ENCODE peak calls at places on chromosomes 1 and 21, in seven cellular contexts. P is thoracic aorta, Z is brain microvascular endothelial cell, V is GM10248, Q is Calu3, B is right lobe of liver, M is RWPE1. N is an unnamed sample.

GRCh38 chr1:245516178-245516829 is 361.5 kb downstream of the KIF26B start:
- DNase-seq in V (no peak), Z (no peak), Q (no peak), B (no peak), P (no peak), M (no peak), N (no peak)

GRCh38 chr1:239814306-239814881 is 277.3 kb upstream of the FMN2 start:
- DNase-seq in V (no peak), B (no peak), Z (peak), P (no peak), M (peak), Q (peak), N (no peak)

GRCh38 chr21:31299291-31300147 is 44.5 kb downstream of the TIAM1 start:
- DNase-seq in P (no peak), M (peak), Q (no peak), V (no peak), B (no peak), Z (no peak), N (no peak)

GRCh38 chr21:18617291-18617690 is 213.7 kb upstream of the TMPRSS15 start:
- DNase-seq in Q (no peak), M (no peak), B (no peak), V (no peak), Z (no peak), P (no peak), N (no peak)

GRCh38 chr1:169108897-169109560 is 2.5 kb downstream of the ATP1B1 start:
- DNase-seq in M (no peak), P (no peak), Z (peak), V (peak), Q (peak), B (peak), N (no peak)

GRCh38 chr1:93750946-93751345 is 69.3 kb upstream of the BCAR3 start:
- DNase-seq in P (no peak), Z (no peak), M (no peak), B (no peak), Q (no peak), V (peak), N (no peak)

GRCh38 chr1:3688356-3688755 is 36.0 kb downstream of the TP73 start:
- DNase-seq in M (no peak), V (peak), B (no peak), Z (no peak), P (no peak), Q (no peak), N (no peak)

GRCh38 chr1:207713529-207713928 is 38.3 kb upstream of the CD46 start:
- DNase-seq in Q (no peak), V (no peak), Z (no peak), M (no peak), P (no peak), B (no peak), N (no peak)

GRCh38 chr1:29332204-29332603 is 95.9 kb downstream of the PTPRU start:
- DNase-seq in M (no peak), V (no peak), B (no peak), Q (peak), P (no peak), Z (no peak), N (no peak)

GRCh38 chr1:164875518-164875917 is 316.5 kb downstream of the PBX1 start:
- DNase-seq in Q (no peak), B (no peak), Z (no peak), V (no peak), P (no peak), M (no peak), N (no peak)

GRCh38 chr1:87325982-87326738 is 2.5 kb upstream of the LMO4 start:
- DNase-seq in V (peak), M (peak), Q (peak), Z (peak), B (no peak), P (no peak), N (no peak)

GRCh38 chr1:118973536-118974160 is 14.5 kb downstream of the TBX15 start:
- DNase-seq in V (no peak), B (no peak), Z (no peak), M (no peak), Q (no peak), P (no peak), N (no peak)

GRCh38 chr1:225347123-225347683 is 80.6 kb downstream of the LBR start:
- DNase-seq in M (no peak), B (no peak), Z (no peak), V (no peak), P (no peak), Q (no peak), N (no peak)

GRCh38 chr1:195005338-195005737 is 1602.9 kb downstream of the KCNT2 start:
- DNase-seq in V (no peak), M (no peak), Z (no peak), P (no peak), Q (no peak), B (no peak), N (no peak)

GRCh38 chr1:189970331-189971230 is 507.1 kb downstream of the BRINP3 start:
- DNase-seq in B (no peak), M (no peak), P (no peak), Q (no peak), V (no peak), Z (no peak), N (no peak)

GRCh38 chr1:169513208-169513607 is 27.5 kb upstream of the SLC19A2 start:
- DNase-seq in P (no peak), M (no peak), B (no peak), V (no peak), Z (no peak), Q (no peak), N (no peak)

GRCh38 chr1:94739521-94740061 is 80.6 kb upstream of the SLC44A3 start:
- DNase-seq in P (no peak), Z (peak), V (no peak), B (no peak), Q (no peak), M (no peak), N (no peak)

GRCh38 chr1:25036117-25036546 is 106.1 kb upstream of the RUNX3 start:
- DNase-seq in V (no peak), B (no peak), P (no peak), M (no peak), Z (no peak), Q (no peak), N (no peak)

GRCh38 chr1:37951783-37952624 is 5.2 kb upstream of the INPP5B start:
- DNase-seq in Z (no peak), M (no peak), V (no peak), B (no peak), Q (no peak), P (no peak), N (peak)

GRCh38 chr1:156551866-156552265 is 20.5 kb downstream of the IQGAP3 start:
- DNase-seq in Z (no peak), V (no peak), B (no peak), Q (peak), P (no peak), M (peak), N (no peak)

GRCh38 chr1:5745776-5746610 is 246.2 kb downstream of the NPHP4 start:
- DNase-seq in B (peak), M (peak), Q (peak), Z (peak), P (no peak), V (peak), N (peak)

GRCh38 chr1:41496080-41497055 is 11.9 kb upstream of the EDN2 start:
- DNase-seq in P (peak), V (peak), Z (no peak), M (peak), B (peak), Q (peak), N (no peak)

GRCh38 chr1:204751883-204752687 is 66.5 kb upstream of the LRRN2 start:
- DNase-seq in Q (peak), V (no peak), Z (no peak), P (no peak), B (no peak), M (peak), N (no peak)

DNA sequence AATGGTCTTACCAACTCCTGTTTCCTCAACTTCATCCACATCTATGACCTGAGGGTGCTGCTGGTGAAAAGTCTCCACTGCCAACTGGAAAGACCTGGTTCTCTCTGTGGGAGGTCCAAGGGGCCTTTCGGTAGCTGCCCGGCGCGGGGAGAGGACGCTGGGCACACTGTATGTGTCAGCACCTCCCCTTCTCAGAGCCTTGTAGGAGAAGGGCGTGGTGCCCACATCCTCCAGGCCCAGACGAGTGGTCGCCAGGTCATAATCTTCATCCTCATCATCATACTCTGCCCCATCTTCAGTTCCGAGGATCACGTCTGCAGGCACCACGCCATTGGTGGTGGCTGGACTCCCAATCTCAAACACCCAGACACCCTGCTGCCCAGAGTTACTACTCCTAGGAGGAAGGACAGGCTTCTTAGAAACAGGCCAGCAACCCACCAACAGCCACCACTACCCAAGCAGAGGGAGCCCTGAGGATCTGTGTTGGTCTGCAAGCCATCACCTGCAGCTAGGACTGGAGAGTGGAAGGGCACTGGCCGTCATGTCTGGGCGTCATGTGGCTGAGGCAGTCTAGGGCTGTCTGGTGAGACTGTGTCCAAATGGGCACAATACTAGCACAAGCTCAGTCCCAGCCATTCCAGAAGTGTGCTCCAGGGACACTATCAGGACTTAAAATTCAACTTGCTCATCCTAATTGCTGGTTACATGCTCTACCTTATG is 22.8 kb downstream of the NID1 start:
- DNase-seq in V (no peak), P (no peak), Z (no peak), M (no peak), Q (no peak), B (no peak), N (no peak)
- TF ChIP-seq CTCF in V (no peak), P (no peak), Z (no peak), M (no peak), Q (no peak), B (no peak), N (no peak)

GRCh38 chr21:34883501-34884271 is 165.4 kb downstream of the RUNX1 start:
- DNase-seq in B (no peak), P (no peak), V (no peak), Q (no peak), M (no peak), Z (no peak), N (no peak)
- TF ChIP-seq CTCF in B (no peak), P (no peak), V (no peak), Q (no peak), M (no peak), Z (no peak), N (no peak)

GRCh38 chr1:200496937-200497336 is 87.1 kb upstream of the ZNF281 start:
- DNase-seq in V (no peak), M (no peak), B (no peak), Z (peak), P (no peak), Q (no peak), N (no peak)
- TF ChIP-seq CTCF in V (no peak), M (no peak), B (no peak), Z (peak), P (no peak), Q (no peak), N (no peak)

DNA sequence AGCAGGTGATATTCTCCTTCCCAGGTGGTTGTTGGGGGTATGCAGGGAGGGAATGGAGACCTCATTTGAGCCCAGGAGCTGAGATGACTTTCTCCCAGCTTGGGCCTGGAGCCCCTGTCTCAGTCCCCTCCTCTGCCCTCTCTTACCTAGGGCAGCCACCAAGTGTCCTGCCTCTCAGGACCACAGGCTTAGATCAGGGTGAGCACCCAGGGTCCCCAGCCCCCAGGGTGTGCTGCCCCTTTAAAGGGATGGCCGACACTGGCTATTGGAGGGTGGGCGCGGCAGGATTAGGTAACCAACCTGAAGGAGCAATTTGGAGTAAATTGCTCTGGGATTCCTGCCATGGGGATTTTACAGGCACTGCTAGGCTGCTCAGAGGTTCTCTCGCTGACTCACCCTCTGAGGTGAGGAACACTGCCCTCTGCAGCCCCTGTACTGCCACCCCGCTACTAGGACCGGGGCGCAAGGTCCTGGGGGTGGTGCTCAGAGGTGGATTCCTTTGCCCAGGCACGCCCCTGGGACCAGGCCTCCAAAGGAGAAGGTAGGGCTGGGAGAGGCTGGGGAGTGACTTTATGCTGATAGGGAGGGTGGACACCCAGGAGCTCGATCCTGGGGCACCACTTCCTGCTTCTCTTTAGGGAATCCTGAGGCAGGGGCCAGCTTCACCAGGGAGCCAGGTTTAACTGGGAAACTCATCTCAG is 1.5 kb downstream of the RPS6KA1 start:
- DNase-seq in P (no peak), M (peak), V (peak), Q (peak), Z (no peak), B (no peak), N (no peak)
- TF ChIP-seq CTCF in P (no peak), M (peak), V (peak), Q (peak), Z (peak), B (peak), N (peak)

DNA sequence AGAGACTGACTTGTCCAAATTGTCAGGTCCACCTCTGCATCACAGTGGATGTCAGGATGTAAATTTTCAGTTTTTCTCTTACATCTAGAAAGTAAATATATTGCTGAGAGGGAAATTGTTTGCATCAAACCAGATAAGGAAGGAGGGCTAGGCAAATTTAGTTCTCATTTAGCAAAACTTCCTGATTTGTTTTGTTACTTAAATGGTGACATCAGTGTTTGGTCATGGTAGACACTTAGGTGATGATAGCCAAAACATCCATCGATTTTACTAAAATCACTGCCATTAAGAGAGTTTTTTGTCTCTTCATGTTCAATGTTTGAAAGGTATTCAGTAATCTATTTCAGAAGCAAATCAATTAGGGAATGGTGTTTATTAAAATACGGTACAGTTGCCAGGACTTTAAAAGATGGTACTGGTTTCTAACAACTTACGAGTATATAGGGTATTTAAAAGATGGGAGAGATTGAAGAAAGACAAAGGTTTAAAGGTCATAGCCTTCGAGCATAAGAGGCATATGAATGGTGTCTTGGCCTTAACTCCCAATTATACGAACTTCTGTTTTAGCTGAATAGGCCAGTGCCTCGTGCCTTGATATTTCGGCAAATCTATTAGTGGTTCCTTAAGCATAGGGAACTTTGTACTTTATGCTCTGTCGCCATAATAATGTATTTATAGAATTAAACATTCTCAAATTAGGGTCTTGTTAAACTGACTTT is 3.0 kb downstream of the IER5 start:
- DNase-seq in Z (no peak), P (no peak), M (no peak), V (no peak), Q (no peak), B (no peak), N (no peak)
- TF ChIP-seq CTCF in Z (no peak), P (no peak), M (no peak), V (no peak), Q (no peak), B (no peak), N (no peak)